ENCODE peak calls at places on chromosomes 13 and 19, in four cellular contexts. One of them, this sample, is unnamed.

GRCh38 chr13:34967851-34968562 is 25.9 kb downstream of the NBEA start:
- ATAC-seq in activated T-cell treated with anti-CD3 and anti-CD28 coated beads, Interleukin-2, amount 50 U/mL, for 72 hours: no peak
- ATAC-seq in activated naive CD4-positive, alpha-beta T cell treated with anti-CD3 and anti-CD28 coated beads, Interleukin-2, amount 50 U/mL, for 72 hours: no peak
- ATAC-seq in activated CD8-positive, alpha-beta T cell treated with anti-CD3 and anti-CD28 coated beads, Interleukin-2, amount 10 ng/mL, durations not matched to agents 7 days and 5 days: no peak
- ATAC-seq in this sample: no peak

GRCh38 chr19:38047641-38048040 is 140.6 kb downstream of the SIPA1L3 start:
- ATAC-seq in activated T-cell treated with anti-CD3 and anti-CD28 coated beads, Interleukin-2, amount 50 U/mL, for 72 hours: no peak
- ATAC-seq in activated naive CD4-positive, alpha-beta T cell treated with anti-CD3 and anti-CD28 coated beads, Interleukin-2, amount 50 U/mL, for 72 hours: no peak
- ATAC-seq in activated CD8-positive, alpha-beta T cell treated with anti-CD3 and anti-CD28 coated beads, Interleukin-2, amount 10 ng/mL, durations not matched to agents 7 days and 5 days: no peak
- ATAC-seq in this sample: peak

GRCh38 chr13:107238262-107238661 is 670.3 kb upstream of the ARGLU1 start:
- ATAC-seq in activated T-cell treated with anti-CD3 and anti-CD28 coated beads, Interleukin-2, amount 50 U/mL, for 72 hours: no peak
- ATAC-seq in activated naive CD4-positive, alpha-beta T cell treated with anti-CD3 and anti-CD28 coated beads, Interleukin-2, amount 50 U/mL, for 72 hours: no peak
- ATAC-seq in activated CD8-positive, alpha-beta T cell treated with anti-CD3 and anti-CD28 coated beads, Interleukin-2, amount 10 ng/mL, durations not matched to agents 7 days and 5 days: no peak
- ATAC-seq in this sample: no peak

GRCh38 chr13:27789495-27790303 is 2.6 kb upstream of the GSX1 start:
- ATAC-seq in activated T-cell treated with anti-CD3 and anti-CD28 coated beads, Interleukin-2, amount 50 U/mL, for 72 hours: no peak
- ATAC-seq in activated naive CD4-positive, alpha-beta T cell treated with anti-CD3 and anti-CD28 coated beads, Interleukin-2, amount 50 U/mL, for 72 hours: no peak
- ATAC-seq in activated CD8-positive, alpha-beta T cell treated with anti-CD3 and anti-CD28 coated beads, Interleukin-2, amount 10 ng/mL, durations not matched to agents 7 days and 5 days: peak
- ATAC-seq in this sample: no peak

GRCh38 chr19:14826006-14826405 is 9.0 kb downstream of the OR7A5 start:
- ATAC-seq in activated T-cell treated with anti-CD3 and anti-CD28 coated beads, Interleukin-2, amount 50 U/mL, for 72 hours: no peak
- ATAC-seq in activated naive CD4-positive, alpha-beta T cell treated with anti-CD3 and anti-CD28 coated beads, Interleukin-2, amount 50 U/mL, for 72 hours: no peak
- ATAC-seq in activated CD8-positive, alpha-beta T cell treated with anti-CD3 and anti-CD28 coated beads, Interleukin-2, amount 10 ng/mL, durations not matched to agents 7 days and 5 days: no peak
- ATAC-seq in this sample: no peak

GRCh38 chr13:99987180-99988047 is 5.8 kb downstream of the ZIC2 start:
- ATAC-seq in activated T-cell treated with anti-CD3 and anti-CD28 coated beads, Interleukin-2, amount 50 U/mL, for 72 hours: no peak
- ATAC-seq in activated naive CD4-positive, alpha-beta T cell treated with anti-CD3 and anti-CD28 coated beads, Interleukin-2, amount 50 U/mL, for 72 hours: no peak
- ATAC-seq in activated CD8-positive, alpha-beta T cell treated with anti-CD3 and anti-CD28 coated beads, Interleukin-2, amount 10 ng/mL, durations not matched to agents 7 days and 5 days: no peak
- ATAC-seq in this sample: no peak

GRCh38 chr19:16364231-16364865 is 39.7 kb downstream of the KLF2 start:
- ATAC-seq in activated T-cell treated with anti-CD3 and anti-CD28 coated beads, Interleukin-2, amount 50 U/mL, for 72 hours: no peak
- ATAC-seq in activated naive CD4-positive, alpha-beta T cell treated with anti-CD3 and anti-CD28 coated beads, Interleukin-2, amount 50 U/mL, for 72 hours: no peak
- ATAC-seq in activated CD8-positive, alpha-beta T cell treated with anti-CD3 and anti-CD28 coated beads, Interleukin-2, amount 10 ng/mL, durations not matched to agents 7 days and 5 days: no peak
- ATAC-seq in this sample: no peak

GRCh38 chr19:11405846-11406643 is 13.1 kb downstream of the RGL3 start:
- ATAC-seq in activated T-cell treated with anti-CD3 and anti-CD28 coated beads, Interleukin-2, amount 50 U/mL, for 72 hours: peak
- ATAC-seq in activated naive CD4-positive, alpha-beta T cell treated with anti-CD3 and anti-CD28 coated beads, Interleukin-2, amount 50 U/mL, for 72 hours: peak
- ATAC-seq in activated CD8-positive, alpha-beta T cell treated with anti-CD3 and anti-CD28 coated beads, Interleukin-2, amount 10 ng/mL, durations not matched to agents 7 days and 5 days: peak
- ATAC-seq in this sample: peak

GRCh38 chr13:114067886-114068722 is 64.3 kb downstream of the RASA3 start:
- ATAC-seq in activated T-cell treated with anti-CD3 and anti-CD28 coated beads, Interleukin-2, amount 50 U/mL, for 72 hours: no peak
- ATAC-seq in activated naive CD4-positive, alpha-beta T cell treated with anti-CD3 and anti-CD28 coated beads, Interleukin-2, amount 50 U/mL, for 72 hours: no peak
- ATAC-seq in activated CD8-positive, alpha-beta T cell treated with anti-CD3 and anti-CD28 coated beads, Interleukin-2, amount 10 ng/mL, durations not matched to agents 7 days and 5 days: no peak
- ATAC-seq in this sample: peak

GRCh38 chr13:44171151-44171550 is 202.5 kb upstream of the SERP2 start:
- ATAC-seq in activated T-cell treated with anti-CD3 and anti-CD28 coated beads, Interleukin-2, amount 50 U/mL, for 72 hours: no peak
- ATAC-seq in activated naive CD4-positive, alpha-beta T cell treated with anti-CD3 and anti-CD28 coated beads, Interleukin-2, amount 50 U/mL, for 72 hours: no peak
- ATAC-seq in activated CD8-positive, alpha-beta T cell treated with anti-CD3 and anti-CD28 coated beads, Interleukin-2, amount 10 ng/mL, durations not matched to agents 7 days and 5 days: no peak
- ATAC-seq in this sample: no peak

GRCh38 chr13:50388481-50388880 is 373.2 kb downstream of the KCNRG start:
- ATAC-seq in activated T-cell treated with anti-CD3 and anti-CD28 coated beads, Interleukin-2, amount 50 U/mL, for 72 hours: no peak
- ATAC-seq in activated naive CD4-positive, alpha-beta T cell treated with anti-CD3 and anti-CD28 coated beads, Interleukin-2, amount 50 U/mL, for 72 hours: no peak
- ATAC-seq in activated CD8-positive, alpha-beta T cell treated with anti-CD3 and anti-CD28 coated beads, Interleukin-2, amount 10 ng/mL, durations not matched to agents 7 days and 5 days: no peak
- ATAC-seq in this sample: no peak

GRCh38 chr19:6813659-6814058 is 41.2 kb downstream of the VAV1 start:
- ATAC-seq in activated T-cell treated with anti-CD3 and anti-CD28 coated beads, Interleukin-2, amount 50 U/mL, for 72 hours: peak
- ATAC-seq in activated naive CD4-positive, alpha-beta T cell treated with anti-CD3 and anti-CD28 coated beads, Interleukin-2, amount 50 U/mL, for 72 hours: peak
- ATAC-seq in activated CD8-positive, alpha-beta T cell treated with anti-CD3 and anti-CD28 coated beads, Interleukin-2, amount 10 ng/mL, durations not matched to agents 7 days and 5 days: no peak
- ATAC-seq in this sample: peak

GRCh38 chr13:24747248-24748151 is 16.5 kb upstream of the RNF17 start:
- ATAC-seq in activated T-cell treated with anti-CD3 and anti-CD28 coated beads, Interleukin-2, amount 50 U/mL, for 72 hours: peak
- ATAC-seq in activated naive CD4-positive, alpha-beta T cell treated with anti-CD3 and anti-CD28 coated beads, Interleukin-2, amount 50 U/mL, for 72 hours: peak
- ATAC-seq in activated CD8-positive, alpha-beta T cell treated with anti-CD3 and anti-CD28 coated beads, Interleukin-2, amount 10 ng/mL, durations not matched to agents 7 days and 5 days: peak
- ATAC-seq in this sample: no peak

GRCh38 chr19:35130761-35131720 is 3.8 kb downstream of the LGI4 start:
- ATAC-seq in activated T-cell treated with anti-CD3 and anti-CD28 coated beads, Interleukin-2, amount 50 U/mL, for 72 hours: no peak
- ATAC-seq in activated naive CD4-positive, alpha-beta T cell treated with anti-CD3 and anti-CD28 coated beads, Interleukin-2, amount 50 U/mL, for 72 hours: no peak
- ATAC-seq in activated CD8-positive, alpha-beta T cell treated with anti-CD3 and anti-CD28 coated beads, Interleukin-2, amount 10 ng/mL, durations not matched to agents 7 days and 5 days: no peak
- ATAC-seq in this sample: no peak

GRCh38 chr19:15555759-15556633 is 47.7 kb downstream of the CYP4F22 start:
- ATAC-seq in activated T-cell treated with anti-CD3 and anti-CD28 coated beads, Interleukin-2, amount 50 U/mL, for 72 hours: peak
- ATAC-seq in activated naive CD4-positive, alpha-beta T cell treated with anti-CD3 and anti-CD28 coated beads, Interleukin-2, amount 50 U/mL, for 72 hours: peak
- ATAC-seq in activated CD8-positive, alpha-beta T cell treated with anti-CD3 and anti-CD28 coated beads, Interleukin-2, amount 10 ng/mL, durations not matched to agents 7 days and 5 days: peak
- ATAC-seq in this sample: peak

GRCh38 chr13:27808866-27809546 is 16.7 kb downstream of the GSX1 start:
- ATAC-seq in activated T-cell treated with anti-CD3 and anti-CD28 coated beads, Interleukin-2, amount 50 U/mL, for 72 hours: no peak
- ATAC-seq in activated naive CD4-positive, alpha-beta T cell treated with anti-CD3 and anti-CD28 coated beads, Interleukin-2, amount 50 U/mL, for 72 hours: no peak
- ATAC-seq in activated CD8-positive, alpha-beta T cell treated with anti-CD3 and anti-CD28 coated beads, Interleukin-2, amount 10 ng/mL, durations not matched to agents 7 days and 5 days: no peak
- ATAC-seq in this sample: no peak

GRCh38 chr19:49676136-49676689 is 858 bp upstream of the PRMT1 start:
- ATAC-seq in activated T-cell treated with anti-CD3 and anti-CD28 coated beads, Interleukin-2, amount 50 U/mL, for 72 hours: peak
- ATAC-seq in activated naive CD4-positive, alpha-beta T cell treated with anti-CD3 and anti-CD28 coated beads, Interleukin-2, amount 50 U/mL, for 72 hours: peak
- ATAC-seq in activated CD8-positive, alpha-beta T cell treated with anti-CD3 and anti-CD28 coated beads, Interleukin-2, amount 10 ng/mL, durations not matched to agents 7 days and 5 days: no peak
- ATAC-seq in this sample: peak

GRCh38 chr13:45989607-45990006 is 62.9 kb downstream of the ZC3H13 start:
- ATAC-seq in activated T-cell treated with anti-CD3 and anti-CD28 coated beads, Interleukin-2, amount 50 U/mL, for 72 hours: no peak
- ATAC-seq in activated naive CD4-positive, alpha-beta T cell treated with anti-CD3 and anti-CD28 coated beads, Interleukin-2, amount 50 U/mL, for 72 hours: no peak
- ATAC-seq in activated CD8-positive, alpha-beta T cell treated with anti-CD3 and anti-CD28 coated beads, Interleukin-2, amount 10 ng/mL, durations not matched to agents 7 days and 5 days: no peak
- ATAC-seq in this sample: no peak

GRCh38 chr13:114140131-114140908 is 7.9 kb upstream of the RASA3 start:
- ATAC-seq in activated T-cell treated with anti-CD3 and anti-CD28 coated beads, Interleukin-2, amount 50 U/mL, for 72 hours: peak
- ATAC-seq in activated naive CD4-positive, alpha-beta T cell treated with anti-CD3 and anti-CD28 coated beads, Interleukin-2, amount 50 U/mL, for 72 hours: peak
- ATAC-seq in activated CD8-positive, alpha-beta T cell treated with anti-CD3 and anti-CD28 coated beads, Interleukin-2, amount 10 ng/mL, durations not matched to agents 7 days and 5 days: peak
- ATAC-seq in this sample: peak

This sample was measured in activated T-helper 17 cell treated with anti-CD3 and anti-CD28 coated beads, Interleukin-2, amount 50 U/mL, for 72 hours.